ENCODE peak calls at places on chromosomes 2 and 18, in four cellular contexts. One of them, this sample, is unnamed.
A peak's percentile ranks its signal among the peaks of the same experiment; 100 is the strongest.

GRCh38 chr2:220068877-220069276 is 441.4 kb downstream of the SLC4A3 start:
- DNase-seq in colonic mucosa: no peak
- DNase-seq in body of pancreas: no peak
- DNase-seq in CD4-positive, CD25-positive, alpha-beta regulatory T cell: no peak
- DNase-seq in this sample: no peak

GRCh38 chr2:218332920-218333645 is 23.6 kb upstream of the CATIP start:
- DNase-seq in body of pancreas: no peak
- DNase-seq in colonic mucosa: peak; percentile 19
- DNase-seq in CD4-positive, CD25-positive, alpha-beta regulatory T cell: no peak
- DNase-seq in this sample: no peak

GRCh38 chr2:202530038-202530437 is 104.7 kb upstream of the FAM117B start:
- DNase-seq in body of pancreas: no peak
- DNase-seq in colonic mucosa: no peak
- DNase-seq in CD4-positive, CD25-positive, alpha-beta regulatory T cell: peak; percentile 5
- DNase-seq in this sample: no peak

GRCh38 chr18:76351961-76352581 is 143.0 kb downstream of the ZNF516 start:
- DNase-seq in CD4-positive, CD25-positive, alpha-beta regulatory T cell: no peak
- DNase-seq in body of pancreas: peak; percentile 32
- DNase-seq in colonic mucosa: peak; percentile 41
- DNase-seq in this sample: no peak

GRCh38 chr2:225074919-225075681 is 32.8 kb upstream of the DOCK10 start:
- DNase-seq in colonic mucosa: no peak
- DNase-seq in body of pancreas: no peak
- DNase-seq in CD4-positive, CD25-positive, alpha-beta regulatory T cell: no peak
- DNase-seq in this sample: no peak

GRCh38 chr18:34697891-34698290 is 12.2 kb upstream of the DTNA start:
- DNase-seq in colonic mucosa: no peak
- DNase-seq in body of pancreas: no peak
- DNase-seq in CD4-positive, CD25-positive, alpha-beta regulatory T cell: no peak
- DNase-seq in this sample: no peak

GRCh38 chr2:109284816-109285215 is 155.8 kb downstream of the SH3RF3 start:
- DNase-seq in colonic mucosa: no peak
- DNase-seq in CD4-positive, CD25-positive, alpha-beta regulatory T cell: no peak
- DNase-seq in body of pancreas: peak; percentile 23
- DNase-seq in this sample: no peak

GRCh38 chr2:95023222-95023597 is 2.3 kb upstream of the MAL start:
- DNase-seq in body of pancreas: no peak
- DNase-seq in CD4-positive, CD25-positive, alpha-beta regulatory T cell: peak; percentile 76
- DNase-seq in colonic mucosa: no peak
- DNase-seq in this sample: no peak

GRCh38 chr2:224309216-224309615 is 92.7 kb downstream of the FAM124B start:
- DNase-seq in colonic mucosa: no peak
- DNase-seq in body of pancreas: no peak
- DNase-seq in CD4-positive, CD25-positive, alpha-beta regulatory T cell: no peak
- DNase-seq in this sample: no peak

GRCh38 chr18:37698508-37699035 is 133.0 kb upstream of the CELF4 start:
- DNase-seq in CD4-positive, CD25-positive, alpha-beta regulatory T cell: no peak
- DNase-seq in colonic mucosa: no peak
- DNase-seq in body of pancreas: no peak
- DNase-seq in this sample: no peak

GRCh38 chr2:147464737-147465437 is 379.9 kb upstream of the ACVR2A start:
- DNase-seq in CD4-positive, CD25-positive, alpha-beta regulatory T cell: no peak
- DNase-seq in body of pancreas: no peak
- DNase-seq in colonic mucosa: no peak
- DNase-seq in this sample: no peak

GRCh38 chr2:151928380-151928779 is 100.2 kb upstream of the ARL5A start:
- DNase-seq in body of pancreas: no peak
- DNase-seq in colonic mucosa: no peak
- DNase-seq in CD4-positive, CD25-positive, alpha-beta regulatory T cell: no peak
- DNase-seq in this sample: no peak

GRCh38 chr2:43333096-43333655 is 106.8 kb upstream of the ZFP36L2 start:
- DNase-seq in colonic mucosa: peak; percentile 4
- DNase-seq in body of pancreas: no peak
- DNase-seq in CD4-positive, CD25-positive, alpha-beta regulatory T cell: no peak
- DNase-seq in this sample: no peak

GRCh38 chr2:152284398-152284797 is 50.6 kb upstream of the FMNL2 start:
- DNase-seq in colonic mucosa: no peak
- DNase-seq in body of pancreas: no peak
- DNase-seq in CD4-positive, CD25-positive, alpha-beta regulatory T cell: no peak
- DNase-seq in this sample: no peak

GRCh38 chr2:40877734-40878288 is 425.9 kb upstream of the SLC8A1 start:
- DNase-seq in colonic mucosa: no peak
- DNase-seq in body of pancreas: no peak
- DNase-seq in CD4-positive, CD25-positive, alpha-beta regulatory T cell: no peak
- DNase-seq in this sample: no peak

DNA sequence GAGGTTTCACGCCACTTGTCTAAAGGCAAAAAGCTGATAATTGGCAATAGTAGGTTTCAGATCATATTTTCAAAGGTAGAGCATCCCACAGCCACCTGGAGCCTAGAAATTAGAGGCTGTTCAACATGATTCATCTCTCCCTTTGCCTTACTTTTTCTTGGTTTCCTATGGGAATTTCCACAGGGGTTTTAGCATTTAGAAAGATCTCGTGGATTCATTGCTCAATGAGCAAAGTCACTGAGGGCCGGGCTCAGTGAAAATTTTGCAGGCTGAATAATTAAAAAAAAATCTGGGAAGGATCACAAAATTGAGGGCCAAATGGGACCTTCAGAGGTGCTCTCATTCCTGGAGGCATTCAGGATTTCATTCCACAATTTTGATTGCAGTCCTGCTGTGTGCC is 137.1 kb downstream of the VAPA start:
- DNase-seq in CD4-positive, CD25-positive, alpha-beta regulatory T cell: no peak
- DNase-seq in body of pancreas: no peak
- DNase-seq in colonic mucosa: no peak
- DNase-seq in this sample: no peak
- H3K36me3 ChIP-seq in CD4-positive, CD25-positive, alpha-beta regulatory T cell: no peaks in the 10 kb centered on the region
- H3K36me3 ChIP-seq in body of pancreas: no peaks in the 10 kb centered on the region
- H3K36me3 ChIP-seq in colonic mucosa: no peaks in the 10 kb centered on the region
- H3K36me3 ChIP-seq in this sample: no peaks in the 10 kb centered on the region

DNA sequence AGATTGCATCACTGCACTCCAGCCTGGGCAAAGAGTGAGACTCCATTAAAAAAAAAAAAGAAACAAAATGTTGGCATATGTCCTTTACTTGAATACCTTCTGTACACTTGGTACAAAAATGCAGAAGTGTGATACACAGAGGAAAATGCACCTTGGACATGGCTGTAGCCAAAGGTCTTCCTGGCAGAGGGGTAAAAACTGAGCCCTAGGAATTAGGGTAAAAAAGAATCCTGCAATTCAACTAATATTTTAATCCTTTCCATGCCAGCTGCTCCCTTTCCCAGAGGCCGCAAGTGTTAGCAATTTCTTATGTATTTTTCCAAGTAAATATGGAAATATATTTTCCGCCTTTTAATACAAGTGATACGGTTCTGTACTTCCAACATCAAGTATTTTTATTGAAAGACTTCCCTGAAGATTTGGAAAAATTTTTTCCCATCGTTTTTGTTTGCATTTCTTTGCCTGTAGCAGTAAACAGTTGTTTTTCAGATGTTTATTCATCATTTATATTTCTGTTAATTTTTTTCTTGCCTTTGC is 26.2 kb downstream of the KCNJ13 start:
- DNase-seq in body of pancreas: no peak
- DNase-seq in colonic mucosa: no peak
- DNase-seq in CD4-positive, CD25-positive, alpha-beta regulatory T cell: no peak
- DNase-seq in this sample: no peak
- H3K4me1 ChIP-seq in body of pancreas: peaks cover 26% of the 10 kb centered on the region
- H3K4me1 ChIP-seq in colonic mucosa: no peaks in the 10 kb centered on the region
- H3K4me1 ChIP-seq in CD4-positive, CD25-positive, alpha-beta regulatory T cell: no peaks in the 10 kb centered on the region
- H3K4me1 ChIP-seq in this sample: no peaks in the 10 kb centered on the region

GRCh38 chr18:12317664-12318333 is 9.8 kb downstream of the TUBB6 start:
- DNase-seq in colonic mucosa: no peak
- DNase-seq in CD4-positive, CD25-positive, alpha-beta regulatory T cell: no peak
- DNase-seq in body of pancreas: no peak
- DNase-seq in this sample: no peak
- H3K4me3 ChIP-seq in colonic mucosa: no peak overlapping the region
- H3K4me3 ChIP-seq in CD4-positive, CD25-positive, alpha-beta regulatory T cell: no peak overlapping the region
- H3K4me3 ChIP-seq in body of pancreas: no peak overlapping the region
- H3K4me3 ChIP-seq in this sample: no peak overlapping the region

GRCh38 chr2:112665113-112665780 is 19.5 kb downstream of the SLC20A1 start:
- DNase-seq in body of pancreas: no peak
- DNase-seq in colonic mucosa: no peak
- DNase-seq in CD4-positive, CD25-positive, alpha-beta regulatory T cell: no peak
- DNase-seq in this sample: no peak

GRCh38 chr2:112660138-112660537 is 14.4 kb downstream of the SLC20A1 start:
- DNase-seq in CD4-positive, CD25-positive, alpha-beta regulatory T cell: no peak
- DNase-seq in body of pancreas: no peak
- DNase-seq in colonic mucosa: no peak
- DNase-seq in this sample: no peak

GRCh38 chr2:112661656-112662305 is 16.0 kb downstream of the SLC20A1 start:
- DNase-seq in body of pancreas: no peak
- DNase-seq in CD4-positive, CD25-positive, alpha-beta regulatory T cell: no peak
- DNase-seq in colonic mucosa: no peak
- DNase-seq in this sample: no peak

GRCh38 chr2:112664689-112665088 is 18.9 kb downstream of the SLC20A1 start:
- DNase-seq in colonic mucosa: no peak
- DNase-seq in CD4-positive, CD25-positive, alpha-beta regulatory T cell: no peak
- DNase-seq in body of pancreas: no peak
- DNase-seq in this sample: no peak

GRCh38 chr2:112662702-112663101 is 17.0 kb downstream of the SLC20A1 start:
- DNase-seq in colonic mucosa: no peak
- DNase-seq in CD4-positive, CD25-positive, alpha-beta regulatory T cell: no peak
- DNase-seq in body of pancreas: peak; percentile 14
- DNase-seq in this sample: no peak
- H3K36me3 ChIP-seq in colonic mucosa: peaks cover 17% of the 10 kb centered on the region
- H3K36me3 ChIP-seq in CD4-positive, CD25-positive, alpha-beta regulatory T cell: peaks cover 73% of the 10 kb centered on the region
- H3K36me3 ChIP-seq in body of pancreas: peaks cover 12% of the 10 kb centered on the region
- H3K36me3 ChIP-seq in this sample: peaks cover 72% of the 10 kb centered on the region

DNA sequence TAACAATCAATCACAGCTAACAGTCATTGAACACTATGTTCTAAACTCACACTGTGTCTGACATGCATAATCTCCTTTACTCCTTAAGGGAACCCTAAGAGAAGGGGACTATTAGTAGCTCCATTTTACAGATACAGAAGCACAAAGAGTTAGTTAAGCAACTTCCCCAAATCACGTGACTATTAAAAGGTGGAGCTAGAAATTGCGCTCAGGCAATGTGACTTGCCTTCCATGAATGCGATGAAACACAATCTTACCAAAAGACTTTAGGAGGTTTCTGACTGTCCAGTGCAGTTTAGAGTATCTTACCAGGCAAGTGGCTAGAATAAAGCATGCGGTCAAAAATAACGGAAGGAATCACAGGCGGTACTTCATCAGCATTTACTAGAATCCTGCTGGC is 70.4 kb downstream of the ZNF521 start:
- DNase-seq in CD4-positive, CD25-positive, alpha-beta regulatory T cell: no peak
- DNase-seq in body of pancreas: no peak
- DNase-seq in colonic mucosa: no peak
- DNase-seq in this sample: no peak
- H3K4me1 ChIP-seq in CD4-positive, CD25-positive, alpha-beta regulatory T cell: no peaks in the 10 kb centered on the region
- H3K4me1 ChIP-seq in body of pancreas: no peaks in the 10 kb centered on the region
- H3K4me1 ChIP-seq in colonic mucosa: no peaks in the 10 kb centered on the region
- H3K4me1 ChIP-seq in this sample: no peaks in the 10 kb centered on the region